ENCODE peak calls at places on chromosomes 2 and 18, in seven cellular contexts. M is hepatocyte, A is fibroblast of lung, C is neuronal stem cell, I is IMR-90, V is PC-3, R is HCT116. H is an unnamed sample.

GRCh38 chr2:16652296-16653082 is 13.1 kb downstream of the CYRIA start:
- DNase-seq in C (no peak), I (peak), R (no peak), M (peak), V (no peak), A (peak), H (no peak)

GRCh38 chr2:43731211-43731610 is 42.6 kb upstream of the DYNC2LI1 start:
- DNase-seq in A (no peak), V (no peak), M (no peak), I (no peak), R (no peak), C (no peak), H (no peak)

GRCh38 chr2:123597995-123598394 is 427.1 kb upstream of the CNTNAP5 start:
- DNase-seq in A (no peak), V (no peak), I (no peak), R (no peak), C (no peak), M (no peak), H (peak)

GRCh38 chr18:57738078-57738477 is 65.0 kb downstream of the ATP8B1 start:
- DNase-seq in C (no peak), R (no peak), I (no peak), A (no peak), M (no peak), V (no peak), H (no peak)

GRCh38 chr2:235575431-235575830 is 81.6 kb downstream of the AGAP1 start:
- DNase-seq in I (no peak), C (no peak), R (no peak), V (no peak), A (no peak), M (no peak), H (no peak)

GRCh38 chr2:60456115-60456770 is 97.2 kb downstream of the BCL11A start:
- DNase-seq in M (no peak), I (no peak), C (no peak), A (no peak), R (no peak), V (no peak), H (no peak)

GRCh38 chr18:52152036-52152435 is 188.0 kb upstream of the DCC start:
- DNase-seq in I (no peak), M (no peak), A (peak), V (no peak), C (no peak), R (no peak), H (no peak)

GRCh38 chr2:150063432-150063889 is 424.0 kb downstream of the RND3 start:
- DNase-seq in M (no peak), C (no peak), V (peak), R (no peak), I (peak), A (peak), H (peak)

GRCh38 chr2:224584111-224584764 is 925 bp downstream of the CUL3 start:
- DNase-seq in I (peak), M (peak), V (peak), R (no peak), A (peak), C (peak), H (peak)

GRCh38 chr2:83594841-83595720 is 864.0 kb downstream of the SUCLG1 start:
- DNase-seq in I (no peak), R (no peak), C (no peak), A (peak), V (no peak), M (no peak), H (no peak)
- H2AFZ ChIP-seq in I (no peak), R (no peak), C (no peak), A (no peak), V (no peak), M (no peak), H (no peak)

GRCh38 chr2:11749646-11750349 is 3.4 kb downstream of the LPIN1 start:
- DNase-seq in M (no peak), C (no peak), R (no peak), A (peak), I (peak), V (no peak), H (no peak)
- H3K4me3 ChIP-seq in M (no peak), C (no peak), R (no peak), A (peak), I (no peak), V (no peak), H (no peak)

DNA sequence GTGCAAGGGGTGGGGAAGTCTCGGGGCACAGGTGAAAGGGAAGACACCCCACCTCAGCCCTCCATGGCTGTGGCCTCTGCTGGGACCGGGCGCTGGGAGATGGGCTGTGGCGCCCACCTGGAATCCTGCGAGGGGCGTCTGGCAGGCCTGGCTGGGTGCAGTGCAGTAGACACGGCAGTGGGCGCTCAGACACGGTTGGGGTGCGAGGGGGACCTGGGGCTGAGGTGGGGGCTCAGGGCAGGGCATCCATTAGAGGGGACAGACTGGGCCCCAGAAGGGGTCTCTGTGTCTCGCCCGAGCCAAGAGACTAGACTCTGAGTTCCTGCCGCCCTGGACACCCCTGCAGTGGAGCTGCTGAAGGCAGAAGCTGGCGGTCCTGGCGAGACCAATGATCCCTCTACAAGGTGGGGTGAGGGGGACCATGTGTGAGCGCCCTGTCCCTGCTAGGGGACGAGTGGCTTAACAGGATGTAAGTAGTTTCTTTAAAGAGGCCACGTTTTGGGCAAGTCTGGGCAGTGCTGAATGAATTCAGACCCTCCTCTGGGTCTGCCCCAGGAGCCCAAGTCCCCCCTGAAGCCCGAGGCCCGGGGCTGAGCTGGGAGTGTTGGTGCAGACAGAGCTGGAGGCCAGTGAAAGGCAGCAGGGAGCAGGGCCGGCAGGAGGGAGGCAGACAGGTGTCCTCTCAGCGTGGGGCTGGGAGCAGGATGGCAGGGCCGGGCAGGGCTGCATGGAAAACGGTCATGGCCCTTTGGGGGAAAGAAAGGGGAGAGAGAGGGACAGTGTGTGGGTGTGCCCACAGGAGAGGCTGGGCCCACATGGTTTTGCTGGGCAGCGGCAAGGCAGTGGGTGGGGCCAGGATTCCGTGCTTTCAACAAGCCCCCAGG is 57.2 kb downstream of the HS6ST1 start:
- DNase-seq in V (no peak), I (no peak), M (no peak), R (no peak), A (no peak), C (no peak), H (no peak)
- H2AFZ ChIP-seq in V (no peak), I (peak), M (peak), R (no peak), A (no peak), C (peak), H (peak)

DNA sequence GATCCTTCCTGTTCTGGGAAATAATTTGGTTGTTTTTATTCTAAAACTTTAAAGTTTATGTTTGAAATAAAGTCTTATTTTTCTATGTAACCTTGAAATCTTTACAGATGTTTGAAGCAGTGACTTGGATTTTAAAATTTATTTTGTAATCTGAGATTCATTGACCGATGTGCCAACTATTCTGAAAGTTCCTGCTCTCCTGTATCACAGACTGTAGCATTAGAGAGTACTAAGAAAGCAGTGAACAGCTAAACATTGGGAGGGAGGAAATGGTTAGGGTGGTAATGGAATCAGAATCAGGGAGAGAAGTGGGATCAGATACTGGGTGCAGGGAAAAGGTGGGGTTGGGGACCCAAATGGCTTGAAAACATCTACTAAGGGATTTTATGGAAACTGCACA is 69.9 kb downstream of the CDC42EP3 start:
- DNase-seq in C (no peak), R (no peak), M (no peak), I (no peak), A (no peak), V (no peak), H (no peak)
- H3K4me3 ChIP-seq in C (no peak), R (no peak), M (no peak), I (no peak), A (no peak), V (no peak), H (no peak)

GRCh38 chr18:3725100-3725499 is 275.1 kb downstream of the TGIF1 start:
- DNase-seq in R (no peak), C (no peak), V (no peak), I (no peak), A (no peak), M (no peak), H (no peak)
- H2AFZ ChIP-seq in R (no peak), C (no peak), V (no peak), I (no peak), A (no peak), M (no peak), H (no peak)

GRCh38 chr2:218291934-218292699 is at the start of gene TMBIM1:
- DNase-seq in R (no peak), C (peak), A (peak), M (peak), I (peak), V (peak), H (peak)

GRCh38 chr2:218292700-218293014 is 354 bp upstream of the TMBIM1 start:
- DNase-seq in V (no peak), M (no peak), I (no peak), R (no peak), A (no peak), C (no peak), H (no peak)

GRCh38 chr2:218290316-218291261 is 1.7 kb downstream of the TMBIM1 start:
- DNase-seq in C (no peak), A (no peak), M (no peak), R (no peak), V (no peak), I (no peak), H (peak)

GRCh38 chr2:218291318-218291933 is 877 bp downstream of the TMBIM1 start:
- DNase-seq in V (no peak), C (no peak), R (no peak), A (no peak), M (no peak), I (peak), H (no peak)

GRCh38 chr2:218289639-218290315 is 2.5 kb downstream of the TMBIM1 start:
- DNase-seq in V (no peak), R (no peak), C (no peak), I (peak), M (peak), A (peak), H (peak)
- H3K4me3 ChIP-seq in V (no peak), R (no peak), C (no peak), I (no peak), M (peak), A (peak), H (peak)

GRCh38 chr2:173963323-173963816 is 1.8 kb downstream of the SP3 start:
- DNase-seq in V (peak), A (peak), I (peak), C (no peak), R (no peak), M (peak), H (peak)
- H2AFZ ChIP-seq in V (peak), A (no peak), I (peak), C (peak), R (no peak), M (no peak), H (peak)

GRCh38 chr2:134919360-134920210 is 963 bp downstream of the CCNT2 start:
- DNase-seq in R (no peak), A (peak), V (peak), M (no peak), I (peak), C (no peak), H (peak)
- H3K4me3 ChIP-seq in R (peak), A (peak), V (peak), M (peak), I (peak), C (peak), H (peak)

DNA sequence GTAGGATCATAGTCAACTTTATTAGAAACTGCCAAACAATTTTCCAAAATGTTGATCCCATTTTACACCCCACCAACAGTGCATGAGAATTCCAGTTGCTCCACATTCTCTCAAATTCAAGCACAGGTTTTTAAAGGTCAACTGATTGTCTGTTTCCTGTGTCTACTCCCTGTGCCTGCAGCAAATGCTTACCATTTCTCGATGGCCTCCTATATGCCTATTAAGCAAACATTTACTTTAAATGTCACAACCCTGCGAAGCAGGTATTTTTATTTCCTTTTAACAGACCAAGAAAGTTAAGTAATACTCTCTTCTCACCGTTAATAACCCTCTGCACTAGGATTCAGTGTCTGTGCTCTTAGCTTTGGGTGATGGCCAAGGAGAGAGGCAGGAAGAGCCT is 163.8 kb upstream of the EPB41L3 start:
- DNase-seq in A (no peak), R (no peak), M (no peak), V (no peak), I (no peak), C (no peak), H (no peak)
- H2AFZ ChIP-seq in A (no peak), R (no peak), M (no peak), V (no peak), I (no peak), C (no peak), H (no peak)